ENCODE peak calls at places on chromosomes 2 and 18, in five cellular contexts. Q is Right ventricle myocardium inferior; V is glutamatergic neuron; N is EL; M is CD4-positive, CD25-positive, alpha-beta regulatory T cell. X is an unnamed sample.

GRCh38 chr2:113712941-113713340 is 43.5 kb downstream of the SLC35F5 start:
- DNase-seq in M (no peak), Q (no peak), V (no peak), N (no peak), X (no peak)

GRCh38 chr2:108988796-108989713 is at the start of gene EDAR:
- DNase-seq in Q (no peak), V (peak; percentile 34), M (peak; percentile 37), N (peak; percentile 24), X (peak; percentile 67)

GRCh38 chr2:129192841-129193253 is 786.6 kb upstream of the RAB6C start:
- DNase-seq in N (no peak), Q (no peak), V (no peak), M (no peak), X (no peak)

GRCh38 chr18:59311631-59312030 is 6.8 kb downstream of the CPLX4 start:
- DNase-seq in V (no peak), N (peak; percentile 58), Q (no peak), M (no peak), X (no peak)

GRCh38 chr2:216298719-216299118 is 73.6 kb downstream of the MARCHF4 start:
- DNase-seq in V (no peak), M (no peak), Q (no peak), N (peak; percentile 90), X (peak; percentile 78)

GRCh38 chr2:217553202-217553601 is 449.6 kb downstream of the TNS1 start:
- DNase-seq in N (no peak), Q (no peak), V (no peak), M (no peak), X (no peak)

GRCh38 chr2:223034241-223034933 is 17.6 kb upstream of the KCNE4 start:
- DNase-seq in V (no peak), M (no peak), Q (no peak), N (no peak), X (no peak)

GRCh38 chr2:241844066-241844728 is 14.5 kb downstream of the PDCD1 start:
- DNase-seq in M (peak; percentile 64), N (peak; percentile 49), V (peak; percentile 73), Q (peak; percentile 90), X (peak; percentile 35)

GRCh38 chr18:13137041-13137938 is 81.3 kb upstream of the LDLRAD4 start:
- DNase-seq in M (peak; percentile 51), V (peak; percentile 52), Q (peak; percentile 77), N (peak; percentile 28), X (peak; percentile 7)

GRCh38 chr2:729363-729762 is 52.2 kb upstream of the TMEM18 start:
- DNase-seq in N (no peak), V (no peak), M (no peak), Q (no peak), X (no peak)

GRCh38 chr2:163713534-163714311 is 22.1 kb downstream of the FIGN start:
- DNase-seq in M (no peak), V (no peak), Q (no peak), N (no peak), X (no peak)

GRCh38 chr2:176552456-176553135 is 283.4 kb downstream of the MTX2 start:
- DNase-seq in V (no peak), N (peak; percentile 74), Q (no peak), M (no peak), X (no peak)

GRCh38 chr2:177763532-177764265 is 308.9 kb downstream of the PDE11A start:
- DNase-seq in N (peak; percentile 66), M (peak; percentile 69), V (peak; percentile 91), Q (peak; percentile 77), X (peak; percentile 84)

GRCh38 chr2:71505086-71505769 is 51.9 kb downstream of the DYSF start:
- DNase-seq in N (no peak), M (no peak), V (no peak), Q (no peak), X (peak; percentile 63)

GRCh38 chr2:205563646-205564045 is 118.7 kb upstream of the NRP2 start:
- DNase-seq in V (peak; percentile 48), Q (peak; percentile 70), N (no peak), M (no peak), X (peak; percentile 26)

GRCh38 chr2:36663851-36664715 is 32.4 kb upstream of the VIT start:
- DNase-seq in M (peak; percentile 26), V (no peak), Q (no peak), N (peak; percentile 81), X (peak; percentile 88)

GRCh38 chr18:12518326-12518725 is 110.6 kb downstream of the PRELID3A start:
- DNase-seq in Q (no peak), M (no peak), N (peak; percentile 53), V (no peak), X (no peak)

GRCh38 chr18:11840493-11840892 is 10.7 kb upstream of the CHMP1B start:
- DNase-seq in M (no peak), Q (no peak), V (no peak), N (no peak), X (no peak)

GRCh38 chr18:63762518-63762917 is 12.7 kb upstream of the SERPINB7 start:
- DNase-seq in M (no peak), N (peak; percentile 87), Q (no peak), V (no peak), X (no peak)

GRCh38 chr18:55337908-55338521 is 250.0 kb downstream of the TCF4 start:
- DNase-seq in Q (no peak), V (no peak), N (no peak), M (no peak), X (peak; percentile 87)

GRCh38 chr2:174971868-174972781 is 33.1 kb downstream of the CHN1 start:
- DNase-seq in N (peak; percentile 86), Q (no peak), V (no peak), M (no peak), X (peak; percentile 96)

GRCh38 chr2:9095690-9096089 is 92.2 kb upstream of the MBOAT2 start:
- DNase-seq in Q (peak; percentile 81), V (no peak), M (no peak), N (no peak), X (peak; percentile 31)

GRCh38 chr2:72274284-72274869 is 126.7 kb upstream of the CYP26B1 start:
- DNase-seq in N (no peak), Q (no peak), V (no peak), M (no peak), X (no peak)

GRCh38 chr2:15832849-15833680 is 107.3 kb upstream of the MYCN start:
- DNase-seq in M (no peak), Q (no peak), V (no peak), N (no peak), X (no peak)

GRCh38 chr2:71889991-71890684 is 257.5 kb downstream of the CYP26B1 start:
- DNase-seq in N (peak; percentile 80), M (no peak), V (no peak), Q (no peak), X (peak; percentile 57)

GRCh38 chr2:138818479-138818878 is 38.3 kb upstream of the NXPH2 start:
- DNase-seq in V (peak; percentile 26), N (no peak), Q (no peak), M (no peak), X (no peak)

GRCh38 chr2:236287656-236288055 is 23.4 kb upstream of the ASB18 start:
- DNase-seq in M (no peak), N (no peak), Q (no peak), V (no peak), X (no peak)